ENCODE peak calls at places on chromosome 22, in seven cellular contexts. G, L, O, M, U, I and Z are unnamed samples.

GRCh38 chr22:35517769-35518530 is 22.7 kb upstream of the RASD2 start:
- DNase-seq in I (no peak), U (no peak), L (no peak), M (no peak), G (no peak), O (no peak), Z (peak)

GRCh38 chr22:32204211-32204855 is 540 bp downstream of the RFPL2 start:
- DNase-seq in O (no peak), I (no peak), U (no peak), M (no peak), L (no peak), G (no peak), Z (peak)

GRCh38 chr22:20061481-20061861 is 18.6 kb upstream of the DGCR8 start:
- DNase-seq in M (no peak), I (no peak), G (no peak), L (peak), U (no peak), O (peak), Z (no peak)

GRCh38 chr22:35610741-35611140 is 6.4 kb downstream of the MB start:
- DNase-seq in O (no peak), U (no peak), M (no peak), I (no peak), L (no peak), G (no peak), Z (no peak)

GRCh38 chr22:42562684-42563083 is 8.9 kb downstream of the SERHL2 start:
- DNase-seq in U (no peak), O (no peak), I (no peak), L (no peak), M (no peak), G (no peak), Z (no peak)

GRCh38 chr22:31217890-31218287 is 5.8 kb downstream of the LIMK2 start:
- DNase-seq in O (no peak), U (no peak), M (no peak), I (no peak), G (no peak), L (no peak), Z (no peak)

GRCh38 chr22:23067691-23068090 is 2.6 kb upstream of the GNAZ start:
- DNase-seq in O (no peak), M (no peak), L (no peak), I (no peak), G (no peak), U (no peak), Z (no peak)

GRCh38 chr22:47713880-47714452 is 951.5 kb downstream of the TBC1D22A start:
- DNase-seq in I (no peak), G (no peak), O (no peak), U (no peak), M (no peak), L (no peak), Z (no peak)

DNA sequence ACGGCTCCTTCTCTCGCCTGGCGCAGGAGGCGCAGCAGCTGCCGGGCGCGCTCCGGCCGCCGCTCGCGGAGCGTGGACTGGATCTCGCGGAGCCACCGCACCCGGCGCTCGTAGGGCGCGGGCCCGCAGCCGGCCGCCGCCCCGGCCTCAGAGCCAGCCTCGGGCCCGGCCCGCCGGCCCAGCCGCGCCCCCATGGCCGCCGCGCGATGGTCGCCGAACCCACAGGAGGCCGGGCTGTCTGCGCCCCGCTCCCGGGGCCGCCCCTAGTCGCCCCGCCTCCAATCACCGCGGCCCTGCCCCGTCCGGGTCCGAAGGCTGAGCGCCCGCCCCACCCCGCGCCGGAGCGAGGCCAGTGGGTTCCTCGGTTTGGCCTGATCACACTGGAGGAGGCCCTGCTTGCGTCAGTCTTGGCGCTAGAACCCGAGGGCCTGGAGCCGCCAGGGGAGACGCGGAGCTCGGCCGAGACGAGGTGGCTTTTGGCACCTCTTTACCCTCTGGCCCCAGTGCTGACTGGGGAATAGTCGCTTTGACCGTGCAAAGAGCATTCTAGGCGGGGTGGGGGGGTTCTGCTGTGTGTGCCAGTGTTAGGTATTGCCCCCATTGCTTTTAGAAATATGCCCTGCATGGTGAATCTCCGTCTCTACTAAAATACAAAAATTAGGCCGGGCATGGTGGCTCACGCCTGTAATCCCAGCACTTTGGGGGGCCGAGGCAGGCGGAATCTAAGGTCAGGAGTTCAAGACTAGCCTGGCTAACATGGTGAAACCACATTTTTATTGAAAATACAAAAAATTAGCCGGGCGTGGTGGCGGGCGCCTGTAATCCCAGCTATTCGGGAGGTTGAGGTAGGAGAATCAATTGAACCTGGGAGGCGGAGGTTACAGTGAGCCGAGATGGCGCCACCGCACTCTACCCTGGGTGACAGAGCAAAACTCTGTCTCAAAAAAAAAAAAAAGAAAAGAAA is at the start of gene LRRC75B:
- DNase-seq in L (peak), O (peak), G (peak), M (peak), I (peak), U (peak), Z (peak)
- H3K4me3 ChIP-seq in L (peak), O (peak), G (peak), M (peak), I (peak), U (peak), Z (peak)

GRCh38 chr22:50002791-50003190 is 9.8 kb downstream of the IL17REL start:
- DNase-seq in O (no peak), I (no peak), U (no peak), L (peak), M (no peak), G (no peak), Z (no peak)
- TF ChIP-seq CTCF in O (no peak), I (no peak), U (no peak), L (no peak), M (no peak), G (no peak), Z (no peak)

GRCh38 chr22:29720824-29721323 is 1.1 kb downstream of the CABP7 start:
- DNase-seq in G (no peak), O (no peak), I (no peak), L (no peak), U (no peak), M (no peak), Z (no peak)

GRCh38 chr22:29718949-29719893 is 582 bp upstream of the CABP7 start:
- DNase-seq in G (no peak), O (no peak), U (peak), L (no peak), I (no peak), M (no peak), Z (no peak)

GRCh38 chr22:29722151-29722550 is 2.3 kb downstream of the CABP7 start:
- DNase-seq in I (no peak), U (peak), L (no peak), O (no peak), G (no peak), M (no peak), Z (no peak)

GRCh38 chr22:29717789-29718188 is 2.0 kb upstream of the CABP7 start:
- DNase-seq in L (no peak), I (peak), O (no peak), U (no peak), M (no peak), G (no peak), Z (no peak)

GRCh38 chr22:29719894-29720645 is at the start of gene CABP7:
- DNase-seq in U (peak), M (no peak), L (no peak), O (no peak), I (no peak), G (no peak), Z (no peak)
- H3K4me3 ChIP-seq in U (peak), M (no peak), L (no peak), O (no peak), I (no peak), G (no peak), Z (no peak)

DNA sequence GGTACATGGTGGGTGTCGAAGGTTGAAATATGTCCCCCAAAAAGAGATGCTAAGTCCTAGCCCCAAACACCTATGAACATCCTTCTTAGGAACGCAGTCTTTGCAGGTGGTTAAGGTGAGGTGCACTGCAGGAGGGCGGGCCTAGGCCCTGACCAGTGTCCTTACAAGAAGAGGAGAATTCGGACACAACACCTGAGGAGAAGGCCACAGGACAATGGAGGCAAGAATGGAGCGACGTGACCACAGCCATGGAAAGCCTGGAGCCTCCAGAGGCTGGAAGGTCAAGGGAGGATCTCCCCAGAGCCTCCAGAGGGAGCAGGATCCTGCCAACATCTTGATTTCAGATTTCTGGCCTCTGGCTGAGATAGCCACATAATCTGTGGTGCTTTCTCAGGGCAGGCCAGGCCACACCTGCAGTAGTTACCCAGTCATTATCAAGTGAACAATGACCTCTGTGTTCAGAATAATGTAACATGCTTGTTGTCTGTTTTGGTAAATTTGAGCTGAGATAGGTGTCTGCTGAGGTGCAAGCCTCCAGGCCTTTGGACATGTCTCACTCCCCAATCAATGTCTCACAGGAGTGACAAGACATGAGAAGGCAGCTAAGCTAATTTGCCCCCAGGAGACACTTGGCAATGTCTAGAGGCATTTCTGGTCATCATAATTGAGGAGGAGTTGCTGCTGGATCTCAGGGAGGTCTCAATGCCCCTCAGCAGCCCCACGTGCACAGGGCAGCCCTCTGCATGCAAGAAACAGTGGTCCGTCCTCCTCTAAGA is 498.9 kb downstream of the BRD1 start:
- DNase-seq in M (no peak), I (no peak), G (no peak), O (no peak), L (no peak), U (no peak), Z (no peak)
- TF ChIP-seq CTCF in M (no peak), I (no peak), G (no peak), O (no peak), L (no peak), U (no peak), Z (no peak)

GRCh38 chr22:37328017-37328416 is 45.7 kb downstream of the CYTH4 start:
- DNase-seq in L (peak), I (peak), U (no peak), M (peak), O (peak), G (no peak), Z (peak)

GRCh38 chr22:37321288-37321687 is 39.0 kb downstream of the CYTH4 start:
- DNase-seq in O (no peak), G (no peak), U (no peak), L (no peak), M (no peak), I (no peak), Z (no peak)

GRCh38 chr22:37326726-37327125 is 44.4 kb downstream of the CYTH4 start:
- DNase-seq in U (no peak), I (no peak), O (no peak), G (no peak), L (no peak), M (no peak), Z (no peak)

GRCh38 chr22:37325024-37325395 is 42.7 kb downstream of the CYTH4 start:
- DNase-seq in O (no peak), U (no peak), G (no peak), I (no peak), L (no peak), M (no peak), Z (no peak)

DNA sequence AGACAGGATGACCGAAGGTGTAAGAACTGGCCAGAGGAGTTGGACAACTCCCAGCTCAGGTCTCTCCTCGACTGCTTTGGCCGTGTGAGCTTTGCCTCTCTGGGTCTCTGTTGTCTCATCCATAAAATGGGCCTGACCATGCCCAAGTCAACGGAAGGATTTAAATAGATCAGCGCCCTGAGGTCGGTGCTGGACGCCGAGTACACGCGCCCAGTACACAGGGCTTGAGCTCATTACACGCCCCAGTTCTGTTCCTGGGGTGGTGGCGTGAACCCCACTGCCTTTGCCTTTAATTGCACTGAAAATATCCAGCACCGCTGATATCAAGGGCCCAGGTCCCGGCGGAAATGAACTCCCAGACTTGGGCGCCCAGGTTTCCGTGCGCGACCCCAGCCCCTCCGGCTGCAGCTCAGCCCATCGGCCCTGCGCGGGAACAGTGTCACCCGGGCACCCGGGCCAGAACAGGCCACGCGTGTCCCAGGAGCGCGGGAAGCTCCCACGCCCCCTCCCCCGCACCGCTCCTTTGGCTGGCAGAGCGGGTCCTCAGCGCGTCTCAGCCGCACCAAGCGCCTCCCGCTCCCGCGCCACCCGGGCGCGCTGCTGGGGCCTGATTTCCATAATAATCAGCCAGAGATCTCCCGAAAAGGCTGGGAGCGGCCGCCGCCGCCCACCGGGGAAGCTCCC is 42.2 kb downstream of the CYTH4 start:
- DNase-seq in L (no peak), U (no peak), I (no peak), G (no peak), M (no peak), O (no peak), Z (no peak)
- H3K4me3 ChIP-seq in L (peak), U (no peak), I (no peak), G (no peak), M (peak), O (no peak), Z (no peak)

GRCh38 chr22:39184586-39185577 is 32.4 kb upstream of the CBX7 start:
- DNase-seq in O (peak), M (no peak), U (no peak), I (no peak), L (no peak), G (no peak), Z (no peak)

GRCh38 chr22:39188809-39189208 is 36.3 kb upstream of the CBX7 start:
- DNase-seq in U (no peak), O (no peak), G (no peak), I (no peak), L (no peak), M (no peak), Z (peak)

GRCh38 chr22:39182478-39183030 is 30.1 kb upstream of the CBX7 start:
- DNase-seq in U (no peak), M (no peak), O (peak), L (no peak), I (no peak), G (no peak), Z (no peak)

GRCh38 chr22:39183991-39184585 is 31.6 kb upstream of the CBX7 start:
- DNase-seq in G (no peak), U (peak), M (no peak), I (no peak), L (peak), O (peak), Z (peak)

GRCh38 chr22:39185601-39186012 is 33.1 kb upstream of the CBX7 start:
- DNase-seq in U (peak), M (no peak), I (peak), O (peak), G (peak), L (peak), Z (peak)
- TF ChIP-seq CTCF in U (peak), M (peak), I (peak), O (peak), G (peak), L (peak), Z (peak)

DNA sequence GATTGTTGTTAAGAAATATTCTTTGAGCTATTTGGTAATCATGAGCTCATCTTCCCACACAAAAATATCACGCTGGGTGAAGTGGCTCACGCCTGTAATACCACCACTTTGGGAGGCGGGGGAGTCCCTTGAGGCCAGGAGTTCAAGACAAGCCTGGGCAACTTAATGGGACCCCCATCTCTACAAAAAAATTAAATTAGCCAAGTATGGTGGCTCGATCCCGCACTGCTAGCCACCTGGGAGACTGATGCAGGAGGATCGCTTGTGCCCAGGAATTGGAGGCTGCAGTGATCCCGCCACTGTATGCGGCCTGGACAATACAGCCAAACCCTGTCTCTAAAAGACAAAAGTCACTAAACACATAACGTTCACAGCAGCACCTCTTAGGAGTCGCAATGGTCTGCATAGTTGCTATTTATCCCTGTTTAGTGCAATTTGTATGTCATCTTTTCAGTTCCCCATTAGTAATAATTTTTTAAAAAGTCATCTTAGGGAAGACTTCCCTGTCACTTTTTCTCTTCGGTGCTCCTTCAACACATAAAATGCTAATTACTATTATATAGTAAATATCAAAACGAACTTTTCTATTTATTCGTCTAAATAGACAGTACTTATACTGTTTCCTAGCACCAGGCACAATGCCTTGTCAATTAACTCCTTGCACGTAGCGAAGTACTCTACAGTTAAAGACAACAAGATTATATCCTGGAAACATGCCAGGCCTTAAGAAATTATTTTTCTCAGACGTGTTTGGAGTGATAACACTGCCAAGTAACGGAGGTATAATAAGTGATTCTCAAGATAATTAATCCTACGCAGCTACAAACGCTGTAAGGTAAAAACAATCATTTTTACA is 1.1 kb downstream of the ST13 start:
- DNase-seq in M (no peak), G (peak), U (no peak), I (peak), L (peak), O (peak), Z (peak)
- H3K4me3 ChIP-seq in M (peak), G (peak), U (peak), I (peak), L (peak), O (peak), Z (peak)

DNA sequence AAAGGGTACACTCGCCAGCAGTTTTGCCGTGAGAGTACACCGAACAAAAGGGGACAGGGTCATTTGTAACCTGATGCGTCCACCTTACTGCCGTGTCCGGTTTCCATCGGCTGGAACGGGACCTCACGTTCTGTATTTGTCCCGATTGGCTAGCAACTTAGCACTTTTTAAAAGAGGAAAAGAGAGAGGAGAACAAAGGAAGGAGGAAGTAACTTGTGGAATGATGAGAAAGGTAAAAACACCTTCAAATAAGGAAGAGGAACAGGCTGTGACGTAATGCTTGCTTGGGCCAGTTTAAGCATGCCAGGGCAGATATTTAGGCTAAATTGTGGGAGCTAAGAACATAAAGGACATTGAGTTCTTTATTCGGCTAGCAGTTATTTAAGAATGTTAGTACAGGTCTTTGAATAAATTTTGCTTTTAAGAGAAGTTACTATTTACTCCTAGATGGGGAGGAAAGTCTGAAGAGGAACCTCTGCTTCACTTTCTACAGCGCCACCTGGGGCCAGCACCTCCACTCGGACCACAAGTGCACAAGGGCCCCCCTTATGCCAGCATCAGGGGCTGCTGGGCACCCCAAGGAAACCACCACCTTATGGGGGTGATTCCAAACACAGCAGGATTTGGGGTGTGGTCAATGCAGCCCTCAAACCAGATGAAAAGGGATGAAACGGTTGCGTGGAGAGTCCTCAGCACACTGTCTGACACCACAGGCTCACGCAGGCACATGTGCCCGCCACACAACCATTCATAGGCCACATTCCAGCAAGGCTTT is 5.8 kb downstream of the ARSA start:
- DNase-seq in M (no peak), G (no peak), L (no peak), O (no peak), I (peak), U (no peak), Z (no peak)
- TF ChIP-seq CTCF in M (peak), G (no peak), L (peak), O (peak), I (peak), U (peak), Z (no peak)

DNA sequence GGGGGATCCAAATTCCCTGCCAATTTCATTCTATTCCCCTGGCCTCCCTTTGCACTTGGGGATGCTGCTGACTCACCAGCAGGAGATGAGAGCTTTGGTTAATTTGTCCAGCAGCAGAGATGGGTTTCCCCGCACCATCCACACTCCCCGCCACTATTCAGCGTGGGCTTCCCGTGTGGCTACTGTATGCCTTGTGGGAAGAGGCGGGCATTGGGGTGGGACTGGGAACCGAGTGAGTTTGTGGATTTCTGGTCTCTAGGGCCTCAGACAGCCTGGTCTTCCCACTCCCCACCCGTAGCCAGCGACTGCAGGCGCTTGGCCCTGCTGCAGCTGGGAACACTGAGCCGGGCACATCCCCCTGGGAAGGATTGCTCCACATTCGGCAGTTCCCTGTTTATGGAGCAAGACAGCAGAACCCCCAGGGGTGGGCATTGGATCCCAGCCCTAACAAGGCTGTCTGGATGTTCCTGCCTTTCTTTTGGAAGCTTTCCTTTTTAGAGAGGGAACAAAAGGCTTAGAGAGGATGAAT is 23.4 kb downstream of the KIAA1671 start:
- DNase-seq in L (peak), O (no peak), G (peak), I (no peak), M (no peak), U (peak), Z (peak)
- H3K4me3 ChIP-seq in L (no peak), O (no peak), G (no peak), I (no peak), M (no peak), U (no peak), Z (no peak)